ENCODE peak calls at places on chromosomes 16 and 17, in ten cellular contexts. One of them, this sample, is unnamed.

GRCh38 chr17:72370819-72371218 is 250.0 kb downstream of the SOX9 start:
- DNase-seq in SK-N-SH: no peak
- DNase-seq in progenitor cell of endocrine pancreas: no peak
- DNase-seq in lower leg skin: no peak
- DNase-seq in natural killer cell: no peak
- DNase-seq in AG04449: no peak
- DNase-seq in D721Med: no peak
- DNase-seq in NB4: no peak
- DNase-seq in osteoblast: peak
- DNase-seq in mucosa of descending colon: no peak
- DNase-seq in this sample: no peak

GRCh38 chr17:39919087-39919683 is 750 bp upstream of the GSDMB start:
- DNase-seq in D721Med: no peak
- DNase-seq in natural killer cell: no peak
- DNase-seq in osteoblast: no peak
- DNase-seq in NB4: no peak
- DNase-seq in progenitor cell of endocrine pancreas: no peak
- DNase-seq in SK-N-SH: no peak
- DNase-seq in AG04449: no peak
- DNase-seq in mucosa of descending colon: no peak
- DNase-seq in lower leg skin: no peak
- DNase-seq in this sample: no peak

GRCh38 chr16:85428168-85428898 is 184.8 kb upstream of the GSE1 start:
- DNase-seq in natural killer cell: peak
- DNase-seq in mucosa of descending colon: peak
- DNase-seq in progenitor cell of endocrine pancreas: peak
- DNase-seq in osteoblast: peak
- DNase-seq in AG04449: no peak
- DNase-seq in lower leg skin: peak
- DNase-seq in D721Med: no peak
- DNase-seq in SK-N-SH: peak
- DNase-seq in NB4: peak
- DNase-seq in this sample: peak

GRCh38 chr17:81719410-81720266 is 7.6 kb downstream of the SLC25A10 start:
- DNase-seq in SK-N-SH: no peak
- DNase-seq in NB4: no peak
- DNase-seq in natural killer cell: no peak
- DNase-seq in mucosa of descending colon: no peak
- DNase-seq in lower leg skin: no peak
- DNase-seq in osteoblast: peak
- DNase-seq in progenitor cell of endocrine pancreas: no peak
- DNase-seq in AG04449: no peak
- DNase-seq in D721Med: no peak
- DNase-seq in this sample: no peak

GRCh38 chr17:41444186-41444585 is 3.4 kb upstream of the KRT38 start:
- DNase-seq in natural killer cell: no peak
- DNase-seq in lower leg skin: no peak
- DNase-seq in D721Med: no peak
- DNase-seq in progenitor cell of endocrine pancreas: no peak
- DNase-seq in SK-N-SH: no peak
- DNase-seq in mucosa of descending colon: no peak
- DNase-seq in AG04449: no peak
- DNase-seq in osteoblast: no peak
- DNase-seq in NB4: no peak
- DNase-seq in this sample: no peak

GRCh38 chr16:11370084-11370931 is 25.0 kb downstream of the RMI2 start:
- DNase-seq in lower leg skin: no peak
- DNase-seq in D721Med: no peak
- DNase-seq in AG04449: no peak
- DNase-seq in natural killer cell: no peak
- DNase-seq in progenitor cell of endocrine pancreas: no peak
- DNase-seq in NB4: peak
- DNase-seq in mucosa of descending colon: peak
- DNase-seq in osteoblast: peak
- DNase-seq in SK-N-SH: no peak
- DNase-seq in this sample: no peak

GRCh38 chr17:38507436-38507835 is 79.2 kb downstream of the ARHGAP23 start:
- DNase-seq in natural killer cell: no peak
- DNase-seq in D721Med: no peak
- DNase-seq in SK-N-SH: no peak
- DNase-seq in AG04449: no peak
- DNase-seq in NB4: peak
- DNase-seq in osteoblast: peak
- DNase-seq in progenitor cell of endocrine pancreas: no peak
- DNase-seq in mucosa of descending colon: no peak
- DNase-seq in lower leg skin: no peak
- DNase-seq in this sample: no peak

GRCh38 chr16:17408955-17409441 is 61.8 kb downstream of the XYLT1 start:
- DNase-seq in SK-N-SH: no peak
- DNase-seq in progenitor cell of endocrine pancreas: no peak
- DNase-seq in NB4: no peak
- DNase-seq in natural killer cell: no peak
- DNase-seq in osteoblast: no peak
- DNase-seq in D721Med: no peak
- DNase-seq in mucosa of descending colon: no peak
- DNase-seq in lower leg skin: no peak
- DNase-seq in AG04449: no peak
- DNase-seq in this sample: no peak

GRCh38 chr16:814974-815373 is 14.4 kb upstream of the GNG13 start:
- DNase-seq in progenitor cell of endocrine pancreas: no peak
- DNase-seq in mucosa of descending colon: no peak
- DNase-seq in D721Med: no peak
- DNase-seq in natural killer cell: no peak
- DNase-seq in SK-N-SH: no peak
- DNase-seq in lower leg skin: no peak
- DNase-seq in AG04449: peak
- DNase-seq in NB4: no peak
- DNase-seq in osteoblast: peak
- DNase-seq in this sample: no peak

GRCh38 chr16:57619606-57620315 is 8.7 kb upstream of the ADGRG1 start:
- DNase-seq in NB4: no peak
- DNase-seq in osteoblast: peak
- DNase-seq in mucosa of descending colon: peak
- DNase-seq in AG04449: no peak
- DNase-seq in SK-N-SH: no peak
- DNase-seq in lower leg skin: peak
- DNase-seq in D721Med: no peak
- DNase-seq in progenitor cell of endocrine pancreas: no peak
- DNase-seq in natural killer cell: no peak
- DNase-seq in this sample: no peak

GRCh38 chr17:47703191-47703591 is 9.2 kb downstream of the TBKBP1 start:
- DNase-seq in mucosa of descending colon: peak
- DNase-seq in SK-N-SH: no peak
- DNase-seq in progenitor cell of endocrine pancreas: no peak
- DNase-seq in NB4: no peak
- DNase-seq in natural killer cell: peak
- DNase-seq in AG04449: no peak
- DNase-seq in D721Med: no peak
- DNase-seq in lower leg skin: no peak
- DNase-seq in osteoblast: peak
- DNase-seq in this sample: no peak

GRCh38 chr16:81567987-81568748 is 123.6 kb downstream of the CMIP start:
- DNase-seq in AG04449: no peak
- DNase-seq in mucosa of descending colon: no peak
- DNase-seq in osteoblast: peak
- DNase-seq in NB4: peak
- DNase-seq in SK-N-SH: no peak
- DNase-seq in lower leg skin: no peak
- DNase-seq in D721Med: no peak
- DNase-seq in progenitor cell of endocrine pancreas: no peak
- DNase-seq in natural killer cell: no peak
- DNase-seq in this sample: no peak

GRCh38 chr17:76544123-76544915 is 4.5 kb downstream of the PRCD start:
- DNase-seq in mucosa of descending colon: no peak
- DNase-seq in SK-N-SH: peak
- DNase-seq in natural killer cell: no peak
- DNase-seq in osteoblast: peak
- DNase-seq in NB4: peak
- DNase-seq in progenitor cell of endocrine pancreas: no peak
- DNase-seq in D721Med: peak
- DNase-seq in lower leg skin: peak
- DNase-seq in AG04449: no peak
- DNase-seq in this sample: no peak

GRCh38 chr16:5966004-5966403 is 868.4 kb upstream of the EEF2KMT start:
- DNase-seq in progenitor cell of endocrine pancreas: no peak
- DNase-seq in AG04449: no peak
- DNase-seq in NB4: no peak
- DNase-seq in D721Med: no peak
- DNase-seq in osteoblast: no peak
- DNase-seq in lower leg skin: no peak
- DNase-seq in SK-N-SH: no peak
- DNase-seq in mucosa of descending colon: no peak
- DNase-seq in natural killer cell: no peak
- DNase-seq in this sample: no peak

GRCh38 chr17:36153887-36154576 is 22.4 kb downstream of the TBC1D3B start:
- DNase-seq in SK-N-SH: no peak
- DNase-seq in AG04449: no peak
- DNase-seq in mucosa of descending colon: no peak
- DNase-seq in NB4: peak
- DNase-seq in D721Med: no peak
- DNase-seq in progenitor cell of endocrine pancreas: no peak
- DNase-seq in osteoblast: no peak
- DNase-seq in lower leg skin: peak
- DNase-seq in natural killer cell: no peak
- DNase-seq in this sample: no peak

GRCh38 chr16:12568438-12568837 is 235.2 kb downstream of the CPPED1 start:
- DNase-seq in SK-N-SH: no peak
- DNase-seq in osteoblast: no peak
- DNase-seq in mucosa of descending colon: no peak
- DNase-seq in progenitor cell of endocrine pancreas: no peak
- DNase-seq in D721Med: no peak
- DNase-seq in NB4: no peak
- DNase-seq in AG04449: no peak
- DNase-seq in natural killer cell: no peak
- DNase-seq in lower leg skin: no peak
- DNase-seq in this sample: no peak

GRCh38 chr17:56970974-56971373 is 7.0 kb upstream of the SCPEP1 start:
- DNase-seq in AG04449: no peak
- DNase-seq in D721Med: no peak
- DNase-seq in NB4: no peak
- DNase-seq in osteoblast: no peak
- DNase-seq in natural killer cell: no peak
- DNase-seq in SK-N-SH: no peak
- DNase-seq in lower leg skin: no peak
- DNase-seq in mucosa of descending colon: no peak
- DNase-seq in progenitor cell of endocrine pancreas: no peak
- DNase-seq in this sample: no peak

GRCh38 chr17:50471009-50471905 is 2.6 kb upstream of the CHAD start:
- DNase-seq in AG04449: no peak
- DNase-seq in osteoblast: peak
- DNase-seq in NB4: no peak
- DNase-seq in progenitor cell of endocrine pancreas: no peak
- DNase-seq in mucosa of descending colon: peak
- DNase-seq in lower leg skin: no peak
- DNase-seq in SK-N-SH: no peak
- DNase-seq in D721Med: no peak
- DNase-seq in natural killer cell: no peak
- DNase-seq in this sample: no peak

GRCh38 chr16:4273858-4274291 is 1.1 kb upstream of the TFAP4 start:
- DNase-seq in SK-N-SH: peak
- DNase-seq in AG04449: no peak
- DNase-seq in mucosa of descending colon: peak
- DNase-seq in osteoblast: no peak
- DNase-seq in lower leg skin: peak
- DNase-seq in progenitor cell of endocrine pancreas: no peak
- DNase-seq in natural killer cell: peak
- DNase-seq in D721Med: no peak
- DNase-seq in NB4: peak
- DNase-seq in this sample: no peak
- TF ChIP-seq CTCF in SK-N-SH: peak
- TF ChIP-seq CTCF in AG04449: peak
- TF ChIP-seq CTCF in mucosa of descending colon: no peak
- TF ChIP-seq CTCF in osteoblast: no peak
- TF ChIP-seq CTCF in lower leg skin: no peak
- TF ChIP-seq CTCF in progenitor cell of endocrine pancreas: peak
- TF ChIP-seq CTCF in natural killer cell: peak
- TF ChIP-seq CTCF in D721Med: no peak
- TF ChIP-seq CTCF in NB4: no peak
- TF ChIP-seq CTCF in this sample: no peak

GRCh38 chr17:3551189-3551588 is 6.4 kb downstream of the TRPV3 start:
- DNase-seq in D721Med: no peak
- DNase-seq in progenitor cell of endocrine pancreas: no peak
- DNase-seq in lower leg skin: no peak
- DNase-seq in SK-N-SH: no peak
- DNase-seq in NB4: no peak
- DNase-seq in natural killer cell: no peak
- DNase-seq in osteoblast: peak
- DNase-seq in mucosa of descending colon: no peak
- DNase-seq in AG04449: no peak
- DNase-seq in this sample: no peak
- TF ChIP-seq CTCF in D721Med: no peak
- TF ChIP-seq CTCF in progenitor cell of endocrine pancreas: no peak
- TF ChIP-seq CTCF in lower leg skin: no peak
- TF ChIP-seq CTCF in SK-N-SH: no peak
- TF ChIP-seq CTCF in NB4: peak
- TF ChIP-seq CTCF in natural killer cell: no peak
- TF ChIP-seq CTCF in osteoblast: no peak
- TF ChIP-seq CTCF in mucosa of descending colon: no peak
- TF ChIP-seq CTCF in AG04449: no peak
- TF ChIP-seq CTCF in this sample: peak

GRCh38 chr17:65093930-65094329 is 37.4 kb upstream of the GNA13 start:
- DNase-seq in mucosa of descending colon: no peak
- DNase-seq in D721Med: no peak
- DNase-seq in progenitor cell of endocrine pancreas: no peak
- DNase-seq in natural killer cell: no peak
- DNase-seq in NB4: no peak
- DNase-seq in osteoblast: no peak
- DNase-seq in AG04449: no peak
- DNase-seq in lower leg skin: no peak
- DNase-seq in SK-N-SH: no peak
- DNase-seq in this sample: no peak
- TF ChIP-seq CTCF in mucosa of descending colon: no peak
- TF ChIP-seq CTCF in D721Med: no peak
- TF ChIP-seq CTCF in progenitor cell of endocrine pancreas: peak
- TF ChIP-seq CTCF in natural killer cell: no peak
- TF ChIP-seq CTCF in NB4: no peak
- TF ChIP-seq CTCF in osteoblast: peak
- TF ChIP-seq CTCF in AG04449: no peak
- TF ChIP-seq CTCF in lower leg skin: no peak
- TF ChIP-seq CTCF in SK-N-SH: peak
- TF ChIP-seq CTCF in this sample: no peak

DNA sequence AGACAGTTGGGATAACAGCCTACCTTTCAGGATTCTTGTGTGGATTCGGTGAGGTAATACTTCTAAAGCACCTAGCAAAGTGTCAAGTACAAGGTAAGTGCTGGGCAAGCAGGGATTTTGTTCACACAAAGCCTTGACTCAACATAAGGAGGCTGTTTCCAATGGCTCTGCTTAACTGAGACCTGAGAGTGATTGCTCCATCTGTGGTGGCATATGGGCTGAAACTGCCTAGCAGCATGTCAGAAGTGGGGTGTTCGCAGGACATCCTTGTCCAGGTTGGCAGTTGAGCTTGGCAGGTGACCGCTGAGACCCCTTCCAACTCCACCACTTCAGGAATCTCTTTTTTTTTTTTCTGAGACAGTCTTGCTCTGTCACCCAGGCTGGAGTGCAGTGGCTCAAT is 19.8 kb downstream of the IL4R start:
- DNase-seq in AG04449: no peak
- DNase-seq in D721Med: no peak
- DNase-seq in SK-N-SH: no peak
- DNase-seq in lower leg skin: no peak
- DNase-seq in progenitor cell of endocrine pancreas: no peak
- DNase-seq in osteoblast: no peak
- DNase-seq in mucosa of descending colon: no peak
- DNase-seq in NB4: no peak
- DNase-seq in natural killer cell: no peak
- DNase-seq in this sample: no peak
- TF ChIP-seq CTCF in AG04449: no peak
- TF ChIP-seq CTCF in D721Med: no peak
- TF ChIP-seq CTCF in SK-N-SH: no peak
- TF ChIP-seq CTCF in lower leg skin: no peak
- TF ChIP-seq CTCF in progenitor cell of endocrine pancreas: no peak
- TF ChIP-seq CTCF in osteoblast: no peak
- TF ChIP-seq CTCF in mucosa of descending colon: no peak
- TF ChIP-seq CTCF in NB4: no peak
- TF ChIP-seq CTCF in natural killer cell: no peak
- TF ChIP-seq CTCF in this sample: no peak

This sample was measured in mesothelial cell of epicardium.